ENCODE peak calls at places on chromosome 20, in eight cellular contexts. One of them, this sample, is unnamed.

GRCh38 chr20:59515013-59515905 is 89.1 kb upstream of the PHACTR3 start:
- DNase-seq in KBM-7: peak; percentile 35
- DNase-seq in stimulated activated CD4-positive, alpha-beta T cell treated with anti-CD3 and anti-CD28 coated beads, Interleukin-2, amount 100 ng/mL, for 24 hours: peak; percentile 61
- DNase-seq in ovary: peak; percentile 29
- DNase-seq in GM23338: peak; percentile 94
- DNase-seq in anterior cingulate cortex: peak; percentile 72
- DNase-seq in pons: peak; percentile 69
- DNase-seq in GM04503: no peak
- DNase-seq in this sample: no peak

GRCh38 chr20:37276494-37277252 is 12.8 kb upstream of the MANBAL start:
- DNase-seq in KBM-7: peak; percentile 33
- DNase-seq in stimulated activated CD4-positive, alpha-beta T cell treated with anti-CD3 and anti-CD28 coated beads, Interleukin-2, amount 100 ng/mL, for 24 hours: no peak
- DNase-seq in ovary: peak; percentile 85
- DNase-seq in GM23338: no peak
- DNase-seq in anterior cingulate cortex: peak; percentile 7
- DNase-seq in pons: peak; percentile 57
- DNase-seq in GM04503: peak; percentile 35
- DNase-seq in this sample: no peak

GRCh38 chr20:5535211-5535756 is 214.9 kb upstream of the SHLD1 start:
- DNase-seq in KBM-7: peak; percentile 76
- DNase-seq in stimulated activated CD4-positive, alpha-beta T cell treated with anti-CD3 and anti-CD28 coated beads, Interleukin-2, amount 100 ng/mL, for 24 hours: no peak
- DNase-seq in ovary: no peak
- DNase-seq in GM23338: no peak
- DNase-seq in anterior cingulate cortex: no peak
- DNase-seq in pons: peak; percentile 57
- DNase-seq in GM04503: peak; percentile 76
- DNase-seq in this sample: no peak

GRCh38 chr20:3471397-3472021 is 691 bp downstream of the ATRN start:
- DNase-seq in KBM-7: no peak
- DNase-seq in stimulated activated CD4-positive, alpha-beta T cell treated with anti-CD3 and anti-CD28 coated beads, Interleukin-2, amount 100 ng/mL, for 24 hours: no peak
- DNase-seq in ovary: peak; percentile 46
- DNase-seq in GM23338: peak; percentile 33
- DNase-seq in anterior cingulate cortex: no peak
- DNase-seq in pons: no peak
- DNase-seq in GM04503: no peak
- DNase-seq in this sample: no peak

GRCh38 chr20:19497064-19497463 is 261.0 kb upstream of the RIN2 start:
- DNase-seq in KBM-7: no peak
- DNase-seq in stimulated activated CD4-positive, alpha-beta T cell treated with anti-CD3 and anti-CD28 coated beads, Interleukin-2, amount 100 ng/mL, for 24 hours: no peak
- DNase-seq in ovary: no peak
- DNase-seq in GM23338: no peak
- DNase-seq in anterior cingulate cortex: no peak
- DNase-seq in pons: no peak
- DNase-seq in GM04503: peak; percentile 51
- DNase-seq in this sample: no peak

GRCh38 chr20:54231006-54231405 is 23.1 kb downstream of the PFDN4 start:
- DNase-seq in KBM-7: no peak
- DNase-seq in stimulated activated CD4-positive, alpha-beta T cell treated with anti-CD3 and anti-CD28 coated beads, Interleukin-2, amount 100 ng/mL, for 24 hours: no peak
- DNase-seq in ovary: no peak
- DNase-seq in GM23338: no peak
- DNase-seq in anterior cingulate cortex: no peak
- DNase-seq in pons: no peak
- DNase-seq in GM04503: no peak
- DNase-seq in this sample: no peak

GRCh38 chr20:62889411-62889810 is 27.8 kb upstream of the TCFL5 start:
- DNase-seq in KBM-7: no peak
- DNase-seq in stimulated activated CD4-positive, alpha-beta T cell treated with anti-CD3 and anti-CD28 coated beads, Interleukin-2, amount 100 ng/mL, for 24 hours: no peak
- DNase-seq in ovary: no peak
- DNase-seq in GM23338: no peak
- DNase-seq in anterior cingulate cortex: no peak
- DNase-seq in pons: no peak
- DNase-seq in GM04503: no peak
- DNase-seq in this sample: no peak

GRCh38 chr20:39052676-39053075 is 90.5 kb downstream of the DHX35 start:
- DNase-seq in KBM-7: no peak
- DNase-seq in stimulated activated CD4-positive, alpha-beta T cell treated with anti-CD3 and anti-CD28 coated beads, Interleukin-2, amount 100 ng/mL, for 24 hours: no peak
- DNase-seq in ovary: no peak
- DNase-seq in GM23338: no peak
- DNase-seq in anterior cingulate cortex: no peak
- DNase-seq in pons: no peak
- DNase-seq in GM04503: no peak
- DNase-seq in this sample: no peak

GRCh38 chr20:41221614-41222218 is 84.4 kb downstream of the PLCG1 start:
- DNase-seq in KBM-7: no peak
- DNase-seq in stimulated activated CD4-positive, alpha-beta T cell treated with anti-CD3 and anti-CD28 coated beads, Interleukin-2, amount 100 ng/mL, for 24 hours: no peak
- DNase-seq in ovary: no peak
- DNase-seq in GM23338: no peak
- DNase-seq in anterior cingulate cortex: peak; percentile 31
- DNase-seq in pons: no peak
- DNase-seq in GM04503: no peak
- DNase-seq in this sample: no peak

GRCh38 chr20:15113374-15113773 is 776.0 kb upstream of the FLRT3 start:
- DNase-seq in KBM-7: no peak
- DNase-seq in stimulated activated CD4-positive, alpha-beta T cell treated with anti-CD3 and anti-CD28 coated beads, Interleukin-2, amount 100 ng/mL, for 24 hours: no peak
- DNase-seq in ovary: no peak
- DNase-seq in GM23338: no peak
- DNase-seq in anterior cingulate cortex: no peak
- DNase-seq in pons: peak; percentile 30
- DNase-seq in GM04503: no peak
- DNase-seq in this sample: no peak

GRCh38 chr20:346640-347316 is at the start of gene NRSN2:
- DNase-seq in KBM-7: no peak
- DNase-seq in stimulated activated CD4-positive, alpha-beta T cell treated with anti-CD3 and anti-CD28 coated beads, Interleukin-2, amount 100 ng/mL, for 24 hours: peak; percentile 50
- DNase-seq in ovary: peak; percentile 78
- DNase-seq in GM23338: peak; percentile 79
- DNase-seq in anterior cingulate cortex: peak; percentile 80
- DNase-seq in pons: no peak
- DNase-seq in GM04503: no peak
- DNase-seq in this sample: no peak

GRCh38 chr20:50744143-50744792 is 12.9 kb downstream of the PARD6B start:
- DNase-seq in KBM-7: no peak
- DNase-seq in stimulated activated CD4-positive, alpha-beta T cell treated with anti-CD3 and anti-CD28 coated beads, Interleukin-2, amount 100 ng/mL, for 24 hours: no peak
- DNase-seq in ovary: peak; percentile 69
- DNase-seq in GM23338: peak; percentile 36
- DNase-seq in anterior cingulate cortex: no peak
- DNase-seq in pons: peak; percentile 83
- DNase-seq in GM04503: peak; percentile 60
- DNase-seq in this sample: no peak

GRCh38 chr20:53547664-53548239 is 45.9 kb downstream of the ZNF217 start:
- DNase-seq in KBM-7: peak; percentile 77
- DNase-seq in stimulated activated CD4-positive, alpha-beta T cell treated with anti-CD3 and anti-CD28 coated beads, Interleukin-2, amount 100 ng/mL, for 24 hours: no peak
- DNase-seq in ovary: peak; percentile 30
- DNase-seq in GM23338: peak; percentile 90
- DNase-seq in anterior cingulate cortex: peak; percentile 6
- DNase-seq in pons: peak; percentile 77
- DNase-seq in GM04503: peak; percentile 42
- DNase-seq in this sample: peak; percentile 24

GRCh38 chr20:33578510-33578909 is 83.6 kb upstream of the C20orf144 start:
- DNase-seq in KBM-7: no peak
- DNase-seq in stimulated activated CD4-positive, alpha-beta T cell treated with anti-CD3 and anti-CD28 coated beads, Interleukin-2, amount 100 ng/mL, for 24 hours: no peak
- DNase-seq in ovary: no peak
- DNase-seq in GM23338: no peak
- DNase-seq in anterior cingulate cortex: no peak
- DNase-seq in pons: no peak
- DNase-seq in GM04503: peak; percentile 37
- DNase-seq in this sample: no peak

GRCh38 chr20:5928831-5929715 is 21.3 kb downstream of the TRMT6 start:
- DNase-seq in KBM-7: no peak
- DNase-seq in stimulated activated CD4-positive, alpha-beta T cell treated with anti-CD3 and anti-CD28 coated beads, Interleukin-2, amount 100 ng/mL, for 24 hours: no peak
- DNase-seq in ovary: no peak
- DNase-seq in GM23338: no peak
- DNase-seq in anterior cingulate cortex: no peak
- DNase-seq in pons: no peak
- DNase-seq in GM04503: no peak
- DNase-seq in this sample: no peak